ENCODE peak calls at places on chromosomes 12 and 14, in six cellular contexts. V, F, P, Y, Z and E are unnamed samples.

GRCh38 chr12:3931206-3931605 is 58.0 kb upstream of the PARP11 start:
- DNase-seq in V (no peak), F (peak), P (no peak), Y (no peak), Z (no peak), E (peak)

GRCh38 chr14:24430682-24431568 is 1.2 kb downstream of the KHNYN start:
- DNase-seq in V (no peak), F (peak), P (peak), Y (peak), Z (no peak), E (no peak)

GRCh38 chr14:35332517-35333346 is 40.5 kb downstream of the PSMA6 start:
- DNase-seq in V (peak), F (no peak), P (peak), Y (no peak), Z (no peak), E (peak)

GRCh38 chr12:125387206-125387605 is 322.0 kb downstream of the AACS start:
- DNase-seq in V (no peak), F (no peak), P (no peak), Y (no peak), Z (no peak), E (no peak)

GRCh38 chr12:19129121-19129485 is 430 bp upstream of the PLEKHA5 start:
- DNase-seq in V (no peak), F (no peak), P (no peak), Y (no peak), Z (peak), E (no peak)

GRCh38 chr12:124388679-124389536 is 94.0 kb downstream of the RFLNA start:
- DNase-seq in V (peak), F (peak), P (peak), Y (peak), Z (no peak), E (no peak)

GRCh38 chr14:53955671-53956426 is 776 bp downstream of the BMP4 start:
- DNase-seq in V (no peak), F (no peak), P (no peak), Y (peak), Z (no peak), E (no peak)

GRCh38 chr14:94689218-94689984 is 77.2 kb downstream of the SERPINA3 start:
- DNase-seq in V (peak), F (no peak), P (peak), Y (peak), Z (no peak), E (peak)

GRCh38 chr12:10716704-10717315 is 6.3 kb downstream of the YBX3 start:
- DNase-seq in V (no peak), F (no peak), P (no peak), Y (peak), Z (peak), E (no peak)

GRCh38 chr12:109236257-109236656 is 72.8 kb downstream of the FOXN4 start:
- DNase-seq in V (no peak), F (no peak), P (no peak), Y (no peak), Z (no peak), E (no peak)

GRCh38 chr14:77498120-77498979 is at the start of gene ISM2:
- DNase-seq in V (peak), F (peak), P (peak), Y (peak), Z (no peak), E (no peak)

GRCh38 chr12:91620949-91621348 is 438.3 kb upstream of the DCN start:
- DNase-seq in V (no peak), F (no peak), P (no peak), Y (peak), Z (no peak), E (no peak)

GRCh38 chr12:110199360-110200123 is 75.4 kb downstream of the IFT81 start:
- DNase-seq in V (peak), F (no peak), P (no peak), Y (no peak), Z (no peak), E (no peak)

GRCh38 chr12:13220848-13221247 is 24.3 kb downstream of the EMP1 start:
- DNase-seq in V (no peak), F (no peak), P (no peak), Y (no peak), Z (no peak), E (no peak)

GRCh38 chr14:75283884-75284563 is 5.4 kb downstream of the FOS start:
- DNase-seq in V (no peak), F (peak), P (peak), Y (no peak), Z (no peak), E (no peak)

GRCh38 chr14:50943943-50944646 is at the start of gene PYGL:
- DNase-seq in V (peak), F (no peak), P (peak), Y (peak), Z (peak), E (no peak)

GRCh38 chr14:74618078-74618952 is 6.3 kb upstream of the LTBP2 start:
- DNase-seq in V (no peak), F (peak), P (peak), Y (no peak), Z (peak), E (peak)

GRCh38 chr12:96249196-96250118 is 55.3 kb downstream of the ELK3 start:
- DNase-seq in V (peak), F (no peak), P (no peak), Y (peak), Z (no peak), E (no peak)

GRCh38 chr12:107436836-107437235 is 248.8 kb upstream of the PWP1 start:
- DNase-seq in V (no peak), F (no peak), P (no peak), Y (no peak), Z (no peak), E (no peak)

GRCh38 chr12:75058228-75058627 is 151.4 kb downstream of the KCNC2 start:
- DNase-seq in V (no peak), F (no peak), P (no peak), Y (no peak), Z (no peak), E (no peak)

GRCh38 chr14:53209370-53209769 is 56.2 kb upstream of the DDHD1 start:
- DNase-seq in V (no peak), F (no peak), P (peak), Y (no peak), Z (no peak), E (no peak)

GRCh38 chr14:63603749-63604277 is 37.9 kb downstream of the WDR89 start:
- DNase-seq in V (no peak), F (no peak), P (no peak), Y (no peak), Z (no peak), E (no peak)

GRCh38 chr12:116370004-116370404 is 92.5 kb upstream of the MED13L start:
- DNase-seq in V (no peak), F (no peak), P (no peak), Y (no peak), Z (no peak), E (no peak)

GRCh38 chr12:54374555-54375257 is 9.8 kb downstream of the ZNF385A start:
- DNase-seq in V (peak), F (peak), P (no peak), Y (no peak), Z (no peak), E (no peak)

GRCh38 chr14:36293824-36294223 is 26.6 kb downstream of the MBIP start:
- DNase-seq in V (no peak), F (no peak), P (peak), Y (no peak), Z (no peak), E (no peak)

GRCh38 chr14:75720828-75721227 is 59.8 kb downstream of the TTLL5 start:
- DNase-seq in V (no peak), F (no peak), P (no peak), Y (no peak), Z (no peak), E (no peak)

GRCh38 chr12:121974026-121974985 is 47.4 kb upstream of the BCL7A start:
- DNase-seq in V (no peak), F (no peak), P (no peak), Y (no peak), Z (no peak), E (no peak)

GRCh38 chr14:65351493-65352224 is 60.9 kb upstream of the FUT8 start:
- DNase-seq in V (no peak), F (no peak), P (no peak), Y (no peak), Z (no peak), E (no peak)

GRCh38 chr14:104982548-104983230 is 2.9 kb upstream of the CLBA1 start:
- DNase-seq in V (no peak), F (peak), P (no peak), Y (no peak), Z (no peak), E (no peak)

GRCh38 chr12:47079894-47080724 is at the start of gene AMIGO2:
- DNase-seq in V (no peak), F (peak), P (peak), Y (peak), Z (no peak), E (no peak)

DNA sequence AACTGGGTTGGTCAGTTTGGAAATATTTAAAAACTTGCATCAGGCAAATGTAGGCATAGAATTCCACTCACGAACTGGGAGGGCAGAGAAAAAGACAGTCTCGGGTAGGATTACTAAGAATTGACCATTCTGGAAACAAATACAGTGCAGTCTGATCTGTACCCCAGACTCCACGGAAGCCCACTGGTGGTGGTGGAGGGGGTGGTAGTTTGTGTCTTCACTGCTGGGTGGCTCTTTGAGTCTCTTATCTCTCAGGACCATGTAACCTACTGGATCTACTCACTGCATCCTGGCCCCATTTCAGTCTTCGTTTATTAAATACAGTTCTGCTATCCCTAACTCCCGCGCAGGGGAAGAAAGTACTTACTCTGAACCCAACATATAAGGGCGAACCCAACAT is 1.8 kb downstream of the SLC2A3 start:
- DNase-seq in V (no peak), F (no peak), P (no peak), Y (no peak), Z (no peak), E (peak)
- H3K27ac ChIP-seq in V (no peak), F (peak), P (peak), Y (peak), Z (no peak), E (peak)

GRCh38 chr12:105419606-105420005 is 89.1 kb downstream of the C12orf75 start:
- DNase-seq in V (no peak), F (no peak), P (no peak), Y (no peak), Z (no peak), E (no peak)
- H3K27ac ChIP-seq in V (no peak), F (no peak), P (no peak), Y (no peak), Z (no peak), E (no peak)

DNA sequence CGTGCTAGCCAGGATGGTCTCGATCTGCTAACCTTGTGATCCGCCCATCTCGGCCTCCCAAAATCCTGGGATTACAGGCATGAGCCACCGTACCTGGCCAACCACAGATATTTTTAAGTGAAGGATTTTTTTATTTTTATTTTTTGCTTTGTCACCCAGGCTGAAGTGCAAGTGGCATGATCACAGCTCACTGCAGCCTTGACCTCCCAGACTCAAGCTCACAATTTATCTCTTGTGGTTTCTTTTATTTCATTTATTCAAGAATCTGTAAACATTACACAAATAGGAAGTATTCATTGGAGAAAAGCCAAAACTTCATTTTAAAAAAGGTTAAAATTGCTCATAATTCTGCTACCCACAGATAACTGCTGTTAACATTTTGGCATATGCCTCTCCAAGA is 13.3 kb downstream of the MOAP1 start:
- DNase-seq in V (no peak), F (no peak), P (no peak), Y (no peak), Z (no peak), E (no peak)
- H3K27ac ChIP-seq in V (no peak), F (no peak), P (no peak), Y (no peak), Z (no peak), E (no peak)

GRCh38 chr14:22537436-22538310 is 51.4 kb downstream of the DAD1 start:
- DNase-seq in V (no peak), F (peak), P (no peak), Y (no peak), Z (no peak), E (no peak)
- H3K27ac ChIP-seq in V (peak), F (peak), P (no peak), Y (no peak), Z (peak), E (no peak)

GRCh38 chr12:11732023-11732422 is 82.5 kb downstream of the ETV6 start:
- DNase-seq in V (no peak), F (no peak), P (no peak), Y (no peak), Z (no peak), E (no peak)

GRCh38 chr12:11731455-11731854 is 82.0 kb downstream of the ETV6 start:
- DNase-seq in V (no peak), F (no peak), P (no peak), Y (no peak), Z (no peak), E (no peak)

GRCh38 chr12:11734781-11735180 is 85.3 kb downstream of the ETV6 start:
- DNase-seq in V (no peak), F (no peak), P (no peak), Y (no peak), Z (no peak), E (no peak)

GRCh38 chr12:11731042-11731357 is 81.5 kb downstream of the ETV6 start:
- DNase-seq in V (no peak), F (no peak), P (no peak), Y (no peak), Z (no peak), E (no peak)

GRCh38 chr12:11732760-11733159 is 83.3 kb downstream of the ETV6 start:
- DNase-seq in V (no peak), F (no peak), P (no peak), Y (no peak), Z (no peak), E (no peak)
- H3K27ac ChIP-seq in V (no peak), F (peak), P (no peak), Y (no peak), Z (no peak), E (no peak)

DNA sequence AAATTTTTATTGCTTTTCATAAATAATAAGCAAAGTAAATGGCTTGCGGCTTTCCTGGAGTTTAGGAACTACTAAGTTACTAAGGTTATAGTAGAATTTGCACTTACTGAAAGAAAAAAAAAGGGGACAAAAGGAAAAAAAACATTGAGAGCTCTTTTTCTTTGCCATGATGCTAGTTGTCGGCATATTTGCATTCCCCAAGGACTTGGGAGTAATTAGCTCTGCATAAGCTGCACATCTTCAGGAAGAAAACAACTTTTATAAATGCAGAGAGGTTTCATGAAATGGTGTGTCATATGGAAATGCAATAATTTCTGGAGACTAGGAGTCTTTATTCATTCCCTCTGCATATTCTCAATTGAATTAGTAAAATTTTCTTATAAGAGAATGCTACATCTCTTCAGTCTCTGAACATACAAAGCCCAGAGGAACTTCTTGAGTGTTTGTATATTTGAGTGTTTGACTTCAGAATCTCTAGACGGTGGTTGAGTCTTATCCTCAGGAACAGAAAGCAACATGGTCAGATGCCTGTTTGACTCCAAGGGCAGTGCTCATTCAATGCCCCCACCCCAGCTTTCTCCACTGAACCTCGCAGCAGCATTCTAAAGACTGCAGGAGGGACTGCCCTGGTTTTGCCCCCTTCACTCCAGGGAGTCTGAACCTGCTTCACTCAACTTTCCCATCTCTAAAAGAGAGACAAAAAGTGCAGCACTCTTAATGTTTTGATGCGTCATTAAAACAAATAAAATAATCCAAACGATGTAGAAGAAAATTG is 158.9 kb upstream of the EEA1 start:
- DNase-seq in V (no peak), F (no peak), P (no peak), Y (no peak), Z (no peak), E (no peak)
- H3K27ac ChIP-seq in V (no peak), F (no peak), P (no peak), Y (no peak), Z (no peak), E (no peak)

DNA sequence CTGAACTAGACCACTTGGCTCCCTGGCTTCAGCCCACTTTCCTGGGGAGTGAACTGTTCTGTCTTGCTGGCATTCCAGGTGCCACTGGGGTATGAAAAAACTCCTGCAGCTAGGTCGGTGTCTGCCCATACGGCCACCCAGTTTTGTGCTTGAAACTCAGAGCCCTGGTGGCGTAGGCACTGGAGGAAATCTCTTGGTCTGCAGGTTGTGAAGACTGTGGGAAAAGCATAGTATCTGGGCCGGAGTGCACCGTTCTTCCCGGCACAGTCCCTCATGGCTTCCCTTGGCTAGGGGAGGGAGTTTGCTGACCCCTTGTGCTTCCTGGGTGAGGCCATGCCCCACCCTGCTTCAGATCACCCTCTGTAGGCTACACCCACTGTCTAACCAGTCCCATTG is 33.8 kb downstream of the TRAFD1 start:
- DNase-seq in V (no peak), F (no peak), P (no peak), Y (no peak), Z (no peak), E (no peak)
- H3K27ac ChIP-seq in V (no peak), F (peak), P (no peak), Y (no peak), Z (no peak), E (no peak)